ENCODE peak calls at places on chromosomes 16 and 17, in nine cellular contexts. One of them, this sample, is unnamed.

GRCh38 chr16:25005445-25006306 is 9.5 kb downstream of the ARHGAP17 start:
- DNase-seq in upper lobe of left lung: no peak
- DNase-seq in breast epithelium: no peak
- DNase-seq in astrocyte of the spinal cord: no peak
- DNase-seq in left ventricle myocardium inferior: no peak
- DNase-seq in psoas muscle: no peak
- DNase-seq in fibroblast of mammary gland: peak; percentile 79
- DNase-seq in fibroblast of lung: no peak
- DNase-seq in progenitor cell of endocrine pancreas: no peak
- DNase-seq in this sample: no peak

GRCh38 chr16:68756250-68757051 is 19.4 kb downstream of the CDH1 start:
- DNase-seq in upper lobe of left lung: no peak
- DNase-seq in breast epithelium: peak; percentile 61
- DNase-seq in astrocyte of the spinal cord: no peak
- DNase-seq in left ventricle myocardium inferior: no peak
- DNase-seq in psoas muscle: no peak
- DNase-seq in fibroblast of mammary gland: no peak
- DNase-seq in fibroblast of lung: no peak
- DNase-seq in progenitor cell of endocrine pancreas: no peak
- DNase-seq in this sample: peak; percentile 90

GRCh38 chr17:60305141-60305540 is 86.8 kb downstream of the USP32 start:
- DNase-seq in upper lobe of left lung: no peak
- DNase-seq in breast epithelium: no peak
- DNase-seq in astrocyte of the spinal cord: no peak
- DNase-seq in left ventricle myocardium inferior: no peak
- DNase-seq in psoas muscle: no peak
- DNase-seq in fibroblast of mammary gland: no peak
- DNase-seq in fibroblast of lung: no peak
- DNase-seq in progenitor cell of endocrine pancreas: no peak
- DNase-seq in this sample: no peak

GRCh38 chr17:31172388-31172787 is 77.6 kb downstream of the NF1 start:
- DNase-seq in upper lobe of left lung: no peak
- DNase-seq in breast epithelium: no peak
- DNase-seq in astrocyte of the spinal cord: no peak
- DNase-seq in left ventricle myocardium inferior: no peak
- DNase-seq in psoas muscle: no peak
- DNase-seq in fibroblast of mammary gland: no peak
- DNase-seq in fibroblast of lung: no peak
- DNase-seq in progenitor cell of endocrine pancreas: no peak
- DNase-seq in this sample: no peak

GRCh38 chr16:24419709-24420108 is 119.7 kb upstream of the RBBP6 start:
- DNase-seq in upper lobe of left lung: no peak
- DNase-seq in breast epithelium: no peak
- DNase-seq in astrocyte of the spinal cord: no peak
- DNase-seq in left ventricle myocardium inferior: no peak
- DNase-seq in psoas muscle: no peak
- DNase-seq in fibroblast of mammary gland: no peak
- DNase-seq in fibroblast of lung: no peak
- DNase-seq in progenitor cell of endocrine pancreas: no peak
- DNase-seq in this sample: no peak

GRCh38 chr16:78895661-78896060 is 704.9 kb downstream of the MAF start:
- DNase-seq in upper lobe of left lung: no peak
- DNase-seq in breast epithelium: no peak
- DNase-seq in astrocyte of the spinal cord: no peak
- DNase-seq in left ventricle myocardium inferior: no peak
- DNase-seq in psoas muscle: no peak
- DNase-seq in fibroblast of mammary gland: no peak
- DNase-seq in fibroblast of lung: no peak
- DNase-seq in progenitor cell of endocrine pancreas: no peak
- DNase-seq in this sample: no peak

GRCh38 chr17:67528751-67529436 is 151.8 kb downstream of the PITPNC1 start:
- DNase-seq in upper lobe of left lung: peak; percentile 88
- DNase-seq in breast epithelium: peak; percentile 61
- DNase-seq in astrocyte of the spinal cord: peak; percentile 93
- DNase-seq in left ventricle myocardium inferior: peak; percentile 72
- DNase-seq in psoas muscle: peak; percentile 83
- DNase-seq in fibroblast of mammary gland: peak; percentile 96
- DNase-seq in fibroblast of lung: peak; percentile 82
- DNase-seq in progenitor cell of endocrine pancreas: peak; percentile 55
- DNase-seq in this sample: peak; percentile 25

GRCh38 chr17:11598274-11599221 is at the start of gene DNAH9:
- DNase-seq in upper lobe of left lung: peak; percentile 97
- DNase-seq in breast epithelium: peak; percentile 96
- DNase-seq in astrocyte of the spinal cord: peak; percentile 22
- DNase-seq in left ventricle myocardium inferior: peak; percentile 97
- DNase-seq in psoas muscle: peak; percentile 94
- DNase-seq in fibroblast of mammary gland: peak; percentile 60
- DNase-seq in fibroblast of lung: peak; percentile 27
- DNase-seq in progenitor cell of endocrine pancreas: peak; percentile 90
- DNase-seq in this sample: peak; percentile 96

GRCh38 chr17:35407531-35407930 is 24.8 kb downstream of the SLFN12 start:
- DNase-seq in upper lobe of left lung: peak; percentile 74
- DNase-seq in breast epithelium: no peak
- DNase-seq in astrocyte of the spinal cord: no peak
- DNase-seq in left ventricle myocardium inferior: no peak
- DNase-seq in psoas muscle: no peak
- DNase-seq in fibroblast of mammary gland: no peak
- DNase-seq in fibroblast of lung: no peak
- DNase-seq in progenitor cell of endocrine pancreas: no peak
- DNase-seq in this sample: no peak

GRCh38 chr17:58969156-58969555 is 137.5 kb downstream of the TRIM37 start:
- DNase-seq in upper lobe of left lung: no peak
- DNase-seq in breast epithelium: no peak
- DNase-seq in astrocyte of the spinal cord: no peak
- DNase-seq in left ventricle myocardium inferior: no peak
- DNase-seq in psoas muscle: no peak
- DNase-seq in fibroblast of mammary gland: no peak
- DNase-seq in fibroblast of lung: no peak
- DNase-seq in progenitor cell of endocrine pancreas: no peak
- DNase-seq in this sample: no peak
- TF ChIP-seq CTCF in upper lobe of left lung: no peak
- TF ChIP-seq CTCF in breast epithelium: no peak
- TF ChIP-seq CTCF in astrocyte of the spinal cord: no peak
- TF ChIP-seq CTCF in left ventricle myocardium inferior: no peak
- TF ChIP-seq CTCF in psoas muscle: no peak
- TF ChIP-seq CTCF in fibroblast of mammary gland: no peak
- TF ChIP-seq CTCF in fibroblast of lung: no peak
- TF ChIP-seq CTCF in progenitor cell of endocrine pancreas: no peak
- TF ChIP-seq CTCF in this sample: no peak

GRCh38 chr17:7887482-7888183 is 956 bp upstream of the CHD3 start:
- DNase-seq in upper lobe of left lung: peak; percentile 95
- DNase-seq in breast epithelium: peak; percentile 96
- DNase-seq in astrocyte of the spinal cord: peak; percentile 99
- DNase-seq in left ventricle myocardium inferior: peak; percentile 93
- DNase-seq in psoas muscle: peak; percentile 92
- DNase-seq in fibroblast of mammary gland: peak; percentile 95
- DNase-seq in fibroblast of lung: peak; percentile 99
- DNase-seq in progenitor cell of endocrine pancreas: peak; percentile 57
- DNase-seq in this sample: no peak

GRCh38 chr17:7888184-7888920 is at the start of gene CHD3:
- DNase-seq in upper lobe of left lung: peak; percentile 86
- DNase-seq in breast epithelium: peak; percentile 79
- DNase-seq in astrocyte of the spinal cord: peak; percentile 24
- DNase-seq in left ventricle myocardium inferior: no peak
- DNase-seq in psoas muscle: no peak
- DNase-seq in fibroblast of mammary gland: no peak
- DNase-seq in fibroblast of lung: peak; percentile 38
- DNase-seq in progenitor cell of endocrine pancreas: no peak
- DNase-seq in this sample: no peak

GRCh38 chr17:7887038-7887481 is 1.5 kb upstream of the CHD3 start:
- DNase-seq in upper lobe of left lung: no peak
- DNase-seq in breast epithelium: no peak
- DNase-seq in astrocyte of the spinal cord: no peak
- DNase-seq in left ventricle myocardium inferior: no peak
- DNase-seq in psoas muscle: no peak
- DNase-seq in fibroblast of mammary gland: no peak
- DNase-seq in fibroblast of lung: no peak
- DNase-seq in progenitor cell of endocrine pancreas: no peak
- DNase-seq in this sample: no peak

GRCh38 chr17:7886227-7887037 is 2.2 kb upstream of the CHD3 start:
- DNase-seq in upper lobe of left lung: peak; percentile 86
- DNase-seq in breast epithelium: no peak
- DNase-seq in astrocyte of the spinal cord: peak; percentile 15
- DNase-seq in left ventricle myocardium inferior: no peak
- DNase-seq in psoas muscle: no peak
- DNase-seq in fibroblast of mammary gland: no peak
- DNase-seq in fibroblast of lung: peak; percentile 8
- DNase-seq in progenitor cell of endocrine pancreas: no peak
- DNase-seq in this sample: no peak

DNA sequence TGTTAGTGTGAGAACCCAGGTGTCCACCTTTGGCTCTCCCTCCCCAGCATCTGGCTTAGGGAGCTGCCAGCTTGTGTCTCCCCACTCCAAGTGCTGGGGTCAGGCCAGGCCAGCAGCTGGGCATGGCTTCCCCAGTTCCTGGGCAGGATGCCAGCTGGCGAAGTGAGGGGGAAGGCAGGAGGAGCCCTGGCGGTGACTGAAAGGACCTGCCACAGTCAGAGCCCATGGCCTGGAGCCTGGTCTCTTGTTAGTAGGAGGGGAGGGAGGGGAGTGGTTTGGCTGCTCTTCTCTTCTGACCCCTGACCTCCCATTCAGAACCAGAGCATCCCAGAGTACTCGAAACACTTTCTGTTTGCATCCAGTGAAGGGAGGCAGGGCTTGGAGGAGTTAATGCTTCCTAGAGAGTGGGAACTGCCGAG is 586 bp downstream of the CHD3 start:
- DNase-seq in upper lobe of left lung: peak; percentile 90
- DNase-seq in breast epithelium: peak; percentile 100
- DNase-seq in astrocyte of the spinal cord: peak; percentile 85
- DNase-seq in left ventricle myocardium inferior: peak; percentile 97
- DNase-seq in psoas muscle: peak; percentile 99
- DNase-seq in fibroblast of mammary gland: peak; percentile 96
- DNase-seq in fibroblast of lung: peak; percentile 97
- DNase-seq in progenitor cell of endocrine pancreas: no peak
- DNase-seq in this sample: peak; percentile 94
- TF ChIP-seq CTCF in upper lobe of left lung: peak; percentile 68
- TF ChIP-seq CTCF in breast epithelium: peak; percentile 86
- TF ChIP-seq CTCF in astrocyte of the spinal cord: peak; percentile 40
- TF ChIP-seq CTCF in left ventricle myocardium inferior: peak; percentile 71
- TF ChIP-seq CTCF in psoas muscle: peak; percentile 56
- TF ChIP-seq CTCF in fibroblast of mammary gland: peak; percentile 48
- TF ChIP-seq CTCF in fibroblast of lung: peak; percentile 33
- TF ChIP-seq CTCF in progenitor cell of endocrine pancreas: no peak
- TF ChIP-seq CTCF in this sample: peak; percentile 22

GRCh38 chr16:2507052-2507678 is 6.6 kb upstream of the ATP6V0C start:
- DNase-seq in upper lobe of left lung: peak; percentile 45
- DNase-seq in breast epithelium: no peak
- DNase-seq in astrocyte of the spinal cord: no peak
- DNase-seq in left ventricle myocardium inferior: peak; percentile 53
- DNase-seq in psoas muscle: no peak
- DNase-seq in fibroblast of mammary gland: no peak
- DNase-seq in fibroblast of lung: no peak
- DNase-seq in progenitor cell of endocrine pancreas: no peak
- DNase-seq in this sample: no peak
- TF ChIP-seq CTCF in upper lobe of left lung: no peak
- TF ChIP-seq CTCF in breast epithelium: no peak
- TF ChIP-seq CTCF in astrocyte of the spinal cord: no peak
- TF ChIP-seq CTCF in left ventricle myocardium inferior: no peak
- TF ChIP-seq CTCF in psoas muscle: no peak
- TF ChIP-seq CTCF in fibroblast of mammary gland: no peak
- TF ChIP-seq CTCF in fibroblast of lung: no peak
- TF ChIP-seq CTCF in progenitor cell of endocrine pancreas: no peak
- TF ChIP-seq CTCF in this sample: no peak

GRCh38 chr16:54808890-54809289 is 121.8 kb upstream of the IRX5 start:
- DNase-seq in upper lobe of left lung: no peak
- DNase-seq in breast epithelium: no peak
- DNase-seq in astrocyte of the spinal cord: no peak
- DNase-seq in left ventricle myocardium inferior: no peak
- DNase-seq in psoas muscle: no peak
- DNase-seq in fibroblast of mammary gland: no peak
- DNase-seq in fibroblast of lung: no peak
- DNase-seq in progenitor cell of endocrine pancreas: no peak
- DNase-seq in this sample: no peak

GRCh38 chr16:54813778-54814177 is 116.9 kb upstream of the IRX5 start:
- DNase-seq in upper lobe of left lung: no peak
- DNase-seq in breast epithelium: no peak
- DNase-seq in astrocyte of the spinal cord: no peak
- DNase-seq in left ventricle myocardium inferior: no peak
- DNase-seq in psoas muscle: no peak
- DNase-seq in fibroblast of mammary gland: no peak
- DNase-seq in fibroblast of lung: no peak
- DNase-seq in progenitor cell of endocrine pancreas: no peak
- DNase-seq in this sample: no peak

GRCh38 chr16:54816471-54816870 is 114.2 kb upstream of the IRX5 start:
- DNase-seq in upper lobe of left lung: no peak
- DNase-seq in breast epithelium: no peak
- DNase-seq in astrocyte of the spinal cord: no peak
- DNase-seq in left ventricle myocardium inferior: no peak
- DNase-seq in psoas muscle: no peak
- DNase-seq in fibroblast of mammary gland: no peak
- DNase-seq in fibroblast of lung: no peak
- DNase-seq in progenitor cell of endocrine pancreas: no peak
- DNase-seq in this sample: no peak

GRCh38 chr16:54815177-54815576 is 115.5 kb upstream of the IRX5 start:
- DNase-seq in upper lobe of left lung: no peak
- DNase-seq in breast epithelium: no peak
- DNase-seq in astrocyte of the spinal cord: no peak
- DNase-seq in left ventricle myocardium inferior: peak; percentile 18
- DNase-seq in psoas muscle: no peak
- DNase-seq in fibroblast of mammary gland: no peak
- DNase-seq in fibroblast of lung: no peak
- DNase-seq in progenitor cell of endocrine pancreas: no peak
- DNase-seq in this sample: no peak

GRCh38 chr16:54812229-54812628 is 118.4 kb upstream of the IRX5 start:
- DNase-seq in upper lobe of left lung: no peak
- DNase-seq in breast epithelium: no peak
- DNase-seq in astrocyte of the spinal cord: peak; percentile 12
- DNase-seq in left ventricle myocardium inferior: no peak
- DNase-seq in psoas muscle: no peak
- DNase-seq in fibroblast of mammary gland: peak; percentile 21
- DNase-seq in fibroblast of lung: no peak
- DNase-seq in progenitor cell of endocrine pancreas: no peak
- DNase-seq in this sample: no peak
- TF ChIP-seq CTCF in upper lobe of left lung: no peak
- TF ChIP-seq CTCF in breast epithelium: peak; percentile 19
- TF ChIP-seq CTCF in astrocyte of the spinal cord: no peak
- TF ChIP-seq CTCF in left ventricle myocardium inferior: peak; percentile 51
- TF ChIP-seq CTCF in psoas muscle: no peak
- TF ChIP-seq CTCF in fibroblast of mammary gland: peak; percentile 22
- TF ChIP-seq CTCF in fibroblast of lung: no peak
- TF ChIP-seq CTCF in progenitor cell of endocrine pancreas: no peak
- TF ChIP-seq CTCF in this sample: no peak

This sample was measured in vagina.